ENCODE peak calls at places on chromosomes 6 and 20, in four cellular contexts. D is substantia nigra, M is HT-29, Z is omental fat pad. N is an unnamed sample.

GRCh38 chr6:17998442-17998841 is 11.0 kb upstream of the KIF13A start:
- DNase-seq in D (no peak), M (no peak), Z (no peak), N (no peak)

GRCh38 chr6:79301290-79301689 is 66.8 kb upstream of the HMGN3 start:
- DNase-seq in D (no peak), M (no peak), Z (no peak), N (no peak)

GRCh38 chr6:30219244-30219643 is 6.0 kb upstream of the TRIM26 start:
- DNase-seq in D (peak), M (peak), Z (no peak), N (no peak)

GRCh38 chr6:142088858-142089216 is 43.9 kb upstream of the GJE1 start:
- DNase-seq in D (no peak), M (no peak), Z (no peak), N (peak)

GRCh38 chr6:68638225-68638900 is 3.3 kb downstream of the ADGRB3 start:
- DNase-seq in D (no peak), M (peak), Z (no peak), N (no peak)

GRCh38 chr20:11166716-11167115 is 492.9 kb upstream of the JAG1 start:
- DNase-seq in D (no peak), M (no peak), Z (no peak), N (no peak)

GRCh38 chr20:22995923-22996322 is 39.2 kb upstream of the SSTR4 start:
- DNase-seq in D (no peak), M (no peak), Z (no peak), N (no peak)

GRCh38 chr20:44215125-44215524 is 4.6 kb upstream of the OSER1 start:
- DNase-seq in D (peak), M (peak), Z (peak), N (peak)

GRCh38 chr20:3857405-3857804 is 10.8 kb downstream of the MAVS start:
- DNase-seq in D (no peak), M (no peak), Z (no peak), N (no peak)

GRCh38 chr6:99013145-99013544 is 65.4 kb upstream of the FBXL4 start:
- DNase-seq in D (no peak), M (no peak), Z (no peak), N (no peak)

GRCh38 chr6:5723905-5724691 is 282.6 kb downstream of the NRN1 start:
- DNase-seq in D (no peak), M (no peak), Z (no peak), N (no peak)

GRCh38 chr20:32135983-32136515 is 26.5 kb downstream of the TM9SF4 start:
- DNase-seq in D (no peak), M (no peak), Z (no peak), N (no peak)

GRCh38 chr20:35307666-35308653 is 15.7 kb upstream of the FAM83C start:
- DNase-seq in D (peak), M (no peak), Z (no peak), N (peak)

GRCh38 chr20:36541227-36542018 is at the start of gene MYL9:
- DNase-seq in D (no peak), M (peak), Z (peak), N (peak)

GRCh38 chr6:11414564-11414963 is 123.0 kb upstream of the TMEM170B start:
- DNase-seq in D (no peak), M (peak), Z (no peak), N (no peak)

GRCh38 chr6:15063253-15063853 is 182.5 kb upstream of the JARID2 start:
- DNase-seq in D (no peak), M (no peak), Z (no peak), N (no peak)